ENCODE peak calls at places on chromosomes 6 and 20, in seven cellular contexts. G is hepatocyte; D is stimulated activated CD8-positive, alpha-beta memory T cell treated with anti-CD3 and anti-CD28 coated beads, Interleukin-4, amount 100 ng/mL, for 24 hours; F is EL; M is activated CD4-positive, alpha-beta T cell treated with anti-CD3 and anti-CD28 coated beads, Interleukin-2, amount 50 U/mL, for 4 hours; K is KBM-7; N is effector memory CD4-positive, alpha-beta T cell. S is an unnamed sample.

GRCh38 chr6:166626177-166627038 is 643 bp downstream of the RPS6KA2 start:
- DNase-seq in K (peak; percentile 20), F (peak; percentile 48), M (peak; percentile 13), G (peak; percentile 77), N (no peak), D (peak; percentile 11), S (no peak)

GRCh38 chr6:39495640-39496039 is 173.1 kb upstream of the KCNK16 start:
- DNase-seq in G (no peak), N (no peak), D (no peak), F (no peak), K (no peak), M (no peak), S (no peak)

GRCh38 chr20:20837574-20838021 is 125.2 kb upstream of the RALGAPA2 start:
- DNase-seq in D (no peak), N (no peak), K (peak; percentile 74), G (peak; percentile 74), M (peak; percentile 3), F (peak; percentile 33), S (peak; percentile 25)

GRCh38 chr6:92687278-92687677 is 732.1 kb downstream of the EPHA7 start:
- DNase-seq in G (no peak), M (no peak), K (no peak), D (no peak), F (no peak), N (no peak), S (no peak)

GRCh38 chr6:36118550-36119107 is 11.7 kb upstream of the MAPK13 start:
- DNase-seq in K (peak; percentile 15), D (peak; percentile 50), F (no peak), M (peak; percentile 33), N (peak; percentile 54), G (peak; percentile 74), S (no peak)

GRCh38 chr20:5168582-5169396 is 42.0 kb downstream of the CDS2 start:
- DNase-seq in M (no peak), F (peak; percentile 57), G (peak; percentile 52), N (no peak), D (no peak), K (peak; percentile 89), S (no peak)

GRCh38 chr6:26594730-26595632 is 1.8 kb upstream of the ABT1 start:
- DNase-seq in D (peak; percentile 26), M (no peak), N (no peak), F (peak; percentile 87), K (peak; percentile 45), G (peak; percentile 36), S (no peak)

GRCh38 chr6:3526962-3527796 is 70.3 kb upstream of the SLC22A23 start:
- DNase-seq in D (no peak), G (no peak), K (no peak), M (no peak), N (no peak), F (no peak), S (no peak)

GRCh38 chr6:75285156-75285639 is 606 bp upstream of the TMEM30A start:
- DNase-seq in N (no peak), K (no peak), F (no peak), D (no peak), M (no peak), G (no peak), S (peak; percentile 86)

GRCh38 chr20:63150911-63151531 is 64.9 kb downstream of the YTHDF1 start:
- DNase-seq in G (no peak), D (no peak), N (no peak), F (no peak), K (no peak), M (no peak), S (no peak)

GRCh38 chr20:6122873-6123649 is at the start of gene FERMT1:
- DNase-seq in N (no peak), M (no peak), F (peak; percentile 82), G (peak; percentile 89), K (peak; percentile 85), D (peak; percentile 11), S (no peak)

GRCh38 chr6:41604006-41604405 is 34.3 kb upstream of the MDFI start:
- DNase-seq in D (no peak), F (no peak), N (no peak), K (no peak), M (no peak), G (no peak), S (no peak)

GRCh38 chr6:109447878-109448555 is 7.5 kb downstream of the SMPD2 start:
- DNase-seq in M (no peak), N (no peak), D (no peak), K (peak; percentile 50), G (no peak), F (no peak), S (no peak)

GRCh38 chr20:23419995-23420901 is 1.0 kb downstream of the NAPB start:
- DNase-seq in N (peak; percentile 36), D (peak; percentile 34), K (peak; percentile 38), G (peak; percentile 71), F (peak; percentile 71), M (peak; percentile 44), S (peak; percentile 20)

GRCh38 chr6:53669592-53669991 is 4.0 kb upstream of the KLHL31 start:
- DNase-seq in G (no peak), M (no peak), D (no peak), K (no peak), F (no peak), N (no peak), S (no peak)

GRCh38 chr6:17268114-17268513 is 13.0 kb upstream of the RBM24 start:
- DNase-seq in F (no peak), M (no peak), G (no peak), N (no peak), K (no peak), D (no peak), S (no peak)

GRCh38 chr6:137341721-137342195 is 122.6 kb upstream of the IFNGR1 start:
- DNase-seq in D (peak; percentile 17), K (peak; percentile 40), F (peak; percentile 27), M (peak; percentile 39), G (no peak), N (peak; percentile 49), S (peak; percentile 41)

GRCh38 chr20:10649817-10650200 is 24.0 kb downstream of the JAG1 start:
- DNase-seq in F (peak; percentile 75), K (no peak), G (no peak), M (no peak), N (no peak), D (no peak), S (no peak)

GRCh38 chr6:84892666-84893065 is 128.3 kb upstream of the TBX18 start:
- DNase-seq in N (no peak), K (no peak), D (no peak), F (peak; percentile 10), M (no peak), G (no peak), S (no peak)

GRCh38 chr6:66926060-66926459 is 1219.0 kb upstream of the EYS start:
- DNase-seq in N (no peak), M (no peak), F (no peak), G (no peak), D (no peak), K (peak; percentile 79), S (no peak)

GRCh38 chr6:125753218-125753936 is 3.9 kb downstream of the HEY2 start:
- DNase-seq in D (no peak), N (no peak), G (no peak), F (peak; percentile 14), K (peak; percentile 66), M (no peak), S (peak; percentile 45)

GRCh38 chr6:84390334-84390733 is 162.9 kb upstream of the CEP162 start:
- DNase-seq in K (no peak), D (no peak), G (no peak), M (no peak), F (no peak), N (no peak), S (no peak)

GRCh38 chr6:170027111-170028043 is 263.5 kb downstream of the DLL1 start:
- DNase-seq in M (no peak), N (no peak), K (no peak), F (no peak), G (no peak), D (no peak), S (no peak)

GRCh38 chr6:38248500-38249234 is 391.1 kb downstream of the BTBD9 start:
- DNase-seq in K (no peak), F (peak; percentile 33), G (no peak), D (no peak), N (no peak), M (no peak), S (no peak)

GRCh38 chr6:446418-447366 is 55.1 kb downstream of the IRF4 start:
- DNase-seq in N (peak; percentile 57), K (peak; percentile 14), F (no peak), G (no peak), M (peak; percentile 94), D (peak; percentile 84), S (no peak)

GRCh38 chr20:17417221-17417620 is 114.0 kb downstream of the BFSP1 start:
- DNase-seq in D (no peak), F (no peak), G (no peak), N (no peak), K (no peak), M (no peak), S (no peak)

GRCh38 chr6:22349051-22349450 is 52.2 kb upstream of the PRL start:
- DNase-seq in N (no peak), D (no peak), G (no peak), K (no peak), F (no peak), M (no peak), S (no peak)

GRCh38 chr6:1527098-1527497 is 82.6 kb upstream of the FOXC1 start:
- DNase-seq in K (peak; percentile 7), M (peak; percentile 21), D (no peak), F (peak; percentile 25), N (no peak), G (peak; percentile 65), S (no peak)

GRCh38 chr6:47780510-47781356 is 1.1 kb upstream of the OPN5 start:
- DNase-seq in G (peak; percentile 67), N (no peak), K (peak; percentile 74), F (peak; percentile 71), M (no peak), D (no peak), S (peak; percentile 68)

GRCh38 chr6:37218501-37218900 is 39.1 kb upstream of the TBC1D22B start:
- DNase-seq in D (no peak), F (no peak), N (no peak), G (no peak), K (no peak), M (no peak), S (peak; percentile 48)

GRCh38 chr20:64222273-64222672 is 33.3 kb upstream of the PCMTD2 start:
- DNase-seq in G (peak; percentile 27), F (peak; percentile 90), D (no peak), M (no peak), N (no peak), K (no peak), S (no peak)

S was measured in AML-193.